ENCODE peak calls at places on chromosome 18, in nine cellular contexts. One of them, this sample, is unnamed.

GRCh38 chr18:59787998-59788875 is 91.0 kb upstream of the CCBE1 start:
- DNase-seq in progenitor cell of endocrine pancreas: no peak
- DNase-seq in psoas muscle: no peak
- DNase-seq in fibroblast of lung: peak; percentile 81
- DNase-seq in GM13977: no peak
- DNase-seq in A549: peak; percentile 27
- DNase-seq in endothelial cell: no peak
- DNase-seq in astrocyte of the spinal cord: peak; percentile 76
- DNase-seq in dorsolateral prefrontal cortex: no peak
- DNase-seq in this sample: no peak

GRCh38 chr18:40380657-40381441 is 1574.2 kb upstream of the PIK3C3 start:
- DNase-seq in progenitor cell of endocrine pancreas: no peak
- DNase-seq in psoas muscle: no peak
- DNase-seq in fibroblast of lung: peak; percentile 27
- DNase-seq in GM13977: no peak
- DNase-seq in A549: no peak
- DNase-seq in endothelial cell: no peak
- DNase-seq in astrocyte of the spinal cord: peak; percentile 14
- DNase-seq in dorsolateral prefrontal cortex: no peak
- DNase-seq in this sample: no peak

GRCh38 chr18:11761553-11761952 is 72.5 kb downstream of the GNAL start:
- DNase-seq in progenitor cell of endocrine pancreas: no peak
- DNase-seq in psoas muscle: no peak
- DNase-seq in fibroblast of lung: no peak
- DNase-seq in GM13977: no peak
- DNase-seq in A549: peak; percentile 18
- DNase-seq in endothelial cell: no peak
- DNase-seq in astrocyte of the spinal cord: no peak
- DNase-seq in dorsolateral prefrontal cortex: no peak
- DNase-seq in this sample: no peak

GRCh38 chr18:75141166-75141565 is 67.8 kb downstream of the PTGR3 start:
- DNase-seq in progenitor cell of endocrine pancreas: no peak
- DNase-seq in psoas muscle: no peak
- DNase-seq in fibroblast of lung: no peak
- DNase-seq in GM13977: no peak
- DNase-seq in A549: no peak
- DNase-seq in endothelial cell: no peak
- DNase-seq in astrocyte of the spinal cord: no peak
- DNase-seq in dorsolateral prefrontal cortex: no peak
- DNase-seq in this sample: no peak

GRCh38 chr18:59769105-59769865 is 72.1 kb upstream of the CCBE1 start:
- DNase-seq in progenitor cell of endocrine pancreas: no peak
- DNase-seq in psoas muscle: no peak
- DNase-seq in fibroblast of lung: peak; percentile 78
- DNase-seq in GM13977: no peak
- DNase-seq in A549: no peak
- DNase-seq in endothelial cell: no peak
- DNase-seq in astrocyte of the spinal cord: peak; percentile 30
- DNase-seq in dorsolateral prefrontal cortex: no peak
- DNase-seq in this sample: peak; percentile 52

GRCh38 chr18:75395137-75395536 is 32.4 kb downstream of the SMIM21 start:
- DNase-seq in progenitor cell of endocrine pancreas: no peak
- DNase-seq in psoas muscle: no peak
- DNase-seq in fibroblast of lung: no peak
- DNase-seq in GM13977: no peak
- DNase-seq in A549: no peak
- DNase-seq in endothelial cell: no peak
- DNase-seq in astrocyte of the spinal cord: no peak
- DNase-seq in dorsolateral prefrontal cortex: no peak
- DNase-seq in this sample: no peak

GRCh38 chr18:75582940-75583339 is 155.4 kb upstream of the SMIM21 start:
- DNase-seq in progenitor cell of endocrine pancreas: no peak
- DNase-seq in psoas muscle: no peak
- DNase-seq in fibroblast of lung: no peak
- DNase-seq in GM13977: no peak
- DNase-seq in A549: no peak
- DNase-seq in endothelial cell: no peak
- DNase-seq in astrocyte of the spinal cord: no peak
- DNase-seq in dorsolateral prefrontal cortex: no peak
- DNase-seq in this sample: no peak

GRCh38 chr18:79922971-79923411 is 28.5 kb downstream of the SLC66A2 start:
- DNase-seq in progenitor cell of endocrine pancreas: no peak
- DNase-seq in psoas muscle: no peak
- DNase-seq in fibroblast of lung: no peak
- DNase-seq in GM13977: no peak
- DNase-seq in A549: no peak
- DNase-seq in endothelial cell: peak; percentile 1
- DNase-seq in astrocyte of the spinal cord: no peak
- DNase-seq in dorsolateral prefrontal cortex: peak; percentile 16
- DNase-seq in this sample: no peak

GRCh38 chr18:35713545-35713944 is 132.0 kb downstream of the GALNT1 start:
- DNase-seq in progenitor cell of endocrine pancreas: no peak
- DNase-seq in psoas muscle: no peak
- DNase-seq in fibroblast of lung: peak; percentile 20
- DNase-seq in GM13977: no peak
- DNase-seq in A549: no peak
- DNase-seq in endothelial cell: no peak
- DNase-seq in astrocyte of the spinal cord: peak; percentile 67
- DNase-seq in dorsolateral prefrontal cortex: no peak
- DNase-seq in this sample: no peak

GRCh38 chr18:22567794-22568193 is 150.1 kb upstream of the CTAGE1 start:
- DNase-seq in progenitor cell of endocrine pancreas: no peak
- DNase-seq in psoas muscle: no peak
- DNase-seq in fibroblast of lung: no peak
- DNase-seq in GM13977: no peak
- DNase-seq in A549: no peak
- DNase-seq in endothelial cell: no peak
- DNase-seq in astrocyte of the spinal cord: no peak
- DNase-seq in dorsolateral prefrontal cortex: no peak
- DNase-seq in this sample: no peak

GRCh38 chr18:80245781-80246655 is 1.3 kb downstream of the PARD6G start:
- DNase-seq in progenitor cell of endocrine pancreas: peak; percentile 57
- DNase-seq in psoas muscle: peak; percentile 28
- DNase-seq in fibroblast of lung: no peak
- DNase-seq in GM13977: no peak
- DNase-seq in A549: no peak
- DNase-seq in endothelial cell: peak; percentile 49
- DNase-seq in astrocyte of the spinal cord: no peak
- DNase-seq in dorsolateral prefrontal cortex: no peak
- DNase-seq in this sample: no peak

GRCh38 chr18:8188196-8188595 is 421.0 kb upstream of the RAB12 start:
- DNase-seq in progenitor cell of endocrine pancreas: no peak
- DNase-seq in psoas muscle: no peak
- DNase-seq in fibroblast of lung: peak; percentile 43
- DNase-seq in GM13977: no peak
- DNase-seq in A549: no peak
- DNase-seq in endothelial cell: no peak
- DNase-seq in astrocyte of the spinal cord: peak; percentile 58
- DNase-seq in dorsolateral prefrontal cortex: no peak
- DNase-seq in this sample: no peak

DNA sequence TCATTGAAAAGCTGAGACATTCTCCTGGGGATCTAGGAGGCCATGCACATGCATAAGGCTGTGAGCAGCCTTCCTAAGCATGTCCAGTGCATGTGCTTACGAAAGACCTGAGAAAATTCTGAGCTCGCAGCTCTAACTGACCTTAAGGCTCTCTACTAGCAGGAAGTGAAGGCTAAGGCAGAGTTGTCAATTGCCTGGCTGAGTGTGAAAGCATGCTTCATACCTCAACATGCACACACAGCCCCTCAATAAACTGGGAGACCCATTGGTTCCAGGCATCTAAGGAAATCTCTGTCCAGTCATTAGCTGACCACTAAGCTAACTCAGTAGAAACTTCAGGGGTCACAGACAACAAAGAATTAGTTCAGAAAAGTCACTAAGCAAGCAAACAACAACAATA is 42.0 kb downstream of the ALPK2 start:
- DNase-seq in progenitor cell of endocrine pancreas: no peak
- DNase-seq in psoas muscle: no peak
- DNase-seq in fibroblast of lung: no peak
- DNase-seq in GM13977: no peak
- DNase-seq in A549: no peak
- DNase-seq in endothelial cell: no peak
- DNase-seq in astrocyte of the spinal cord: no peak
- DNase-seq in dorsolateral prefrontal cortex: no peak
- DNase-seq in this sample: no peak
- TF ChIP-seq CTCF in progenitor cell of endocrine pancreas: no peak
- TF ChIP-seq CTCF in psoas muscle: no peak
- TF ChIP-seq CTCF in fibroblast of lung: no peak
- TF ChIP-seq CTCF in GM13977: no peak
- TF ChIP-seq CTCF in A549: no peak
- TF ChIP-seq CTCF in endothelial cell: no peak
- TF ChIP-seq CTCF in astrocyte of the spinal cord: no peak
- TF ChIP-seq CTCF in dorsolateral prefrontal cortex: no peak
- TF ChIP-seq CTCF in this sample: no peak

GRCh38 chr18:62245699-62246098 is 58.6 kb downstream of the RELCH start:
- DNase-seq in progenitor cell of endocrine pancreas: no peak
- DNase-seq in psoas muscle: no peak
- DNase-seq in fibroblast of lung: no peak
- DNase-seq in GM13977: no peak
- DNase-seq in A549: no peak
- DNase-seq in endothelial cell: no peak
- DNase-seq in astrocyte of the spinal cord: no peak
- DNase-seq in dorsolateral prefrontal cortex: no peak
- DNase-seq in this sample: no peak
- TF ChIP-seq CTCF in progenitor cell of endocrine pancreas: peak; percentile 28
- TF ChIP-seq CTCF in psoas muscle: no peak
- TF ChIP-seq CTCF in fibroblast of lung: no peak
- TF ChIP-seq CTCF in GM13977: peak; percentile 7
- TF ChIP-seq CTCF in A549: no peak
- TF ChIP-seq CTCF in endothelial cell: no peak
- TF ChIP-seq CTCF in astrocyte of the spinal cord: no peak
- TF ChIP-seq CTCF in dorsolateral prefrontal cortex: no peak
- TF ChIP-seq CTCF in this sample: no peak

GRCh38 chr18:68234115-68234514 is 480.8 kb downstream of the TMX3 start:
- DNase-seq in progenitor cell of endocrine pancreas: no peak
- DNase-seq in psoas muscle: no peak
- DNase-seq in fibroblast of lung: no peak
- DNase-seq in GM13977: no peak
- DNase-seq in A549: no peak
- DNase-seq in endothelial cell: no peak
- DNase-seq in astrocyte of the spinal cord: no peak
- DNase-seq in dorsolateral prefrontal cortex: no peak
- DNase-seq in this sample: no peak

GRCh38 chr18:68229351-68229750 is 485.6 kb downstream of the TMX3 start:
- DNase-seq in progenitor cell of endocrine pancreas: no peak
- DNase-seq in psoas muscle: no peak
- DNase-seq in fibroblast of lung: no peak
- DNase-seq in GM13977: no peak
- DNase-seq in A549: no peak
- DNase-seq in endothelial cell: no peak
- DNase-seq in astrocyte of the spinal cord: no peak
- DNase-seq in dorsolateral prefrontal cortex: no peak
- DNase-seq in this sample: no peak

GRCh38 chr18:68234676-68235075 is 480.2 kb downstream of the TMX3 start:
- DNase-seq in progenitor cell of endocrine pancreas: no peak
- DNase-seq in psoas muscle: no peak
- DNase-seq in fibroblast of lung: no peak
- DNase-seq in GM13977: no peak
- DNase-seq in A549: no peak
- DNase-seq in endothelial cell: no peak
- DNase-seq in astrocyte of the spinal cord: no peak
- DNase-seq in dorsolateral prefrontal cortex: no peak
- DNase-seq in this sample: no peak

GRCh38 chr18:68233043-68233442 is 481.9 kb downstream of the TMX3 start:
- DNase-seq in progenitor cell of endocrine pancreas: no peak
- DNase-seq in psoas muscle: no peak
- DNase-seq in fibroblast of lung: no peak
- DNase-seq in GM13977: no peak
- DNase-seq in A549: no peak
- DNase-seq in endothelial cell: no peak
- DNase-seq in astrocyte of the spinal cord: no peak
- DNase-seq in dorsolateral prefrontal cortex: no peak
- DNase-seq in this sample: no peak
- TF ChIP-seq CTCF in progenitor cell of endocrine pancreas: no peak
- TF ChIP-seq CTCF in psoas muscle: no peak
- TF ChIP-seq CTCF in fibroblast of lung: no peak
- TF ChIP-seq CTCF in GM13977: no peak
- TF ChIP-seq CTCF in A549: no peak
- TF ChIP-seq CTCF in endothelial cell: no peak
- TF ChIP-seq CTCF in astrocyte of the spinal cord: no peak
- TF ChIP-seq CTCF in dorsolateral prefrontal cortex: no peak
- TF ChIP-seq CTCF in this sample: no peak

DNA sequence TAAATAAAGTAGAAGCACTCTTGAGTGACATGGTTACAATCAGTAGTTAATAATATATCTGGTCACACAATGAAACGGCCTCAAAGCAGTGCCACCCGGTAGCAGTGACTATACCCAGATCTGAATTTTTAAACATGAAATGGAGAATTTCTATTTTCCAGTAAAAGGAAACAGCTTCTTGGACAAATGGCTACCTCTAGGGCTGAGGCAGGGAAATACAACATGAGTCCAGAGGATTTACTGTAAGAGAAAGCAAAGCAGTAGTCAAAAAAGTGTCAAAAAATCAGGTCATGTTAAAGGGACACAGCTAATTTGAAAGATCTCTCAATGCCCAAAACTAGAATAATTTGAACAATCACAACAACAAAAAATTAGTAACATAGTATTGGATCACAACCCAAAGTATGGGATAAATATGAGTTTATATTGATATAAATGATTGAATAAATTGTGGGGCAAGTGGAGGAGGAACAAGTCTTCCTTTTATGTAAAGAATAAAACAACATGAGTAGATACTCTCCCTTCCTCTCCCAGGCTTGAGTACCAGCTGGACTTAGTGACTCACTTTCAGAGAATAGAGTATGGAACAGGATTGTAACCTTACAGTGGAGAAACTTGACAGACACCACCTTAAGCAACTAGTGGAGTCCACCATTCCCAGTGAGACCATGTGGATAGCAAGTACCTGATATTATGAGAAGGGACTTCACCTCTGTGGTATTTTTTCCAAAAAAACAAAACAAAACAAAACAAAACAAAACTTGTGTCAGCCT is 180.8 kb downstream of the MBD2 start:
- DNase-seq in progenitor cell of endocrine pancreas: no peak
- DNase-seq in psoas muscle: no peak
- DNase-seq in fibroblast of lung: no peak
- DNase-seq in GM13977: no peak
- DNase-seq in A549: no peak
- DNase-seq in endothelial cell: no peak
- DNase-seq in astrocyte of the spinal cord: no peak
- DNase-seq in dorsolateral prefrontal cortex: no peak
- DNase-seq in this sample: no peak
- TF ChIP-seq CTCF in progenitor cell of endocrine pancreas: no peak
- TF ChIP-seq CTCF in psoas muscle: no peak
- TF ChIP-seq CTCF in fibroblast of lung: no peak
- TF ChIP-seq CTCF in GM13977: no peak
- TF ChIP-seq CTCF in A549: no peak
- TF ChIP-seq CTCF in endothelial cell: no peak
- TF ChIP-seq CTCF in astrocyte of the spinal cord: peak; percentile 39
- TF ChIP-seq CTCF in dorsolateral prefrontal cortex: no peak
- TF ChIP-seq CTCF in this sample: peak; percentile 19

This sample was measured in AG09319.